ENCODE peak calls at places on chromosomes 5 and 9, in eight cellular contexts. F is brain microvascular endothelial cell, G is endothelial cell, S is prostate gland, O is choroid plexus epithelial cell, D is upper lobe of right lung, A is epithelial cell of esophagus, M is neural progenitor cell. W is an unnamed sample.

GRCh38 chr9:18976368-18977238 is 56.4 kb downstream of the SAXO1 start:
- DNase-seq in S (no peak), O (peak; percentile 80), F (peak; percentile 77), D (no peak), A (peak; percentile 7), G (no peak), M (no peak), W (peak; percentile 75)

GRCh38 chr9:98536542-98537173 is 172.1 kb downstream of the GABBR2 start:
- DNase-seq in G (peak; percentile 26), S (no peak), O (peak; percentile 9), A (peak; percentile 40), D (no peak), F (no peak), M (peak; percentile 31), W (no peak)

GRCh38 chr5:17105744-17106450 is 111.5 kb upstream of the BASP1 start:
- DNase-seq in S (no peak), O (peak; percentile 41), G (no peak), D (no peak), F (peak; percentile 60), M (no peak), A (peak; percentile 77), W (peak; percentile 62)

GRCh38 chr5:21802869-21803490 is 1050.2 kb downstream of the CDH12 start:
- DNase-seq in A (peak; percentile 52), D (no peak), S (no peak), M (peak; percentile 11), F (no peak), G (no peak), O (peak; percentile 58), W (no peak)

GRCh38 chr5:37774912-37775483 is 64.8 kb downstream of the GDNF start:
- DNase-seq in M (peak; percentile 24), S (no peak), G (no peak), O (peak; percentile 51), F (peak; percentile 49), D (no peak), A (peak; percentile 20), W (no peak)

GRCh38 chr9:86598411-86599239 is 244.4 kb upstream of the TUT7 start:
- DNase-seq in D (no peak), A (no peak), S (no peak), O (no peak), M (peak; percentile 77), G (no peak), F (no peak), W (no peak)

GRCh38 chr5:598564-598890 is 13.6 kb upstream of the CEP72 start:
- DNase-seq in D (no peak), S (no peak), A (no peak), O (no peak), G (no peak), F (no peak), M (no peak), W (no peak)

GRCh38 chr5:157447246-157447645 is 12.8 kb upstream of the NIPAL4 start:
- DNase-seq in A (peak; percentile 52), M (no peak), O (no peak), F (no peak), G (no peak), D (no peak), S (peak; percentile 52), W (no peak)

GRCh38 chr5:54905942-54906537 is 79.4 kb downstream of the ESM1 start:
- DNase-seq in G (peak; percentile 74), A (peak; percentile 76), O (peak; percentile 92), M (peak; percentile 82), F (peak; percentile 79), S (peak; percentile 61), D (no peak), W (peak; percentile 45)

GRCh38 chr9:109683521-109683920 is 96.5 kb upstream of the PALM2AKAP2 start:
- DNase-seq in F (peak; percentile 29), O (no peak), G (no peak), S (no peak), M (no peak), A (peak; percentile 44), D (no peak), W (no peak)

GRCh38 chr5:76679231-76679630 is 36.7 kb upstream of the F2R start:
- DNase-seq in O (peak; percentile 84), A (no peak), S (no peak), M (no peak), G (no peak), D (no peak), F (no peak), W (no peak)

GRCh38 chr5:103541567-103541966 is 21.0 kb downstream of the NUDT12 start:
- DNase-seq in O (no peak), G (no peak), S (no peak), D (no peak), A (no peak), F (no peak), M (no peak), W (no peak)

GRCh38 chr5:52582313-52582712 is 205.4 kb upstream of the ITGA1 start:
- DNase-seq in S (no peak), F (no peak), A (no peak), D (no peak), M (peak; percentile 13), G (no peak), O (peak; percentile 5), W (no peak)
- TF ChIP-seq CTCF in S (no peak), F (no peak), A (no peak), D (no peak), M (peak; percentile 51), G (no peak), O (peak; percentile 34), W (no peak)

DNA sequence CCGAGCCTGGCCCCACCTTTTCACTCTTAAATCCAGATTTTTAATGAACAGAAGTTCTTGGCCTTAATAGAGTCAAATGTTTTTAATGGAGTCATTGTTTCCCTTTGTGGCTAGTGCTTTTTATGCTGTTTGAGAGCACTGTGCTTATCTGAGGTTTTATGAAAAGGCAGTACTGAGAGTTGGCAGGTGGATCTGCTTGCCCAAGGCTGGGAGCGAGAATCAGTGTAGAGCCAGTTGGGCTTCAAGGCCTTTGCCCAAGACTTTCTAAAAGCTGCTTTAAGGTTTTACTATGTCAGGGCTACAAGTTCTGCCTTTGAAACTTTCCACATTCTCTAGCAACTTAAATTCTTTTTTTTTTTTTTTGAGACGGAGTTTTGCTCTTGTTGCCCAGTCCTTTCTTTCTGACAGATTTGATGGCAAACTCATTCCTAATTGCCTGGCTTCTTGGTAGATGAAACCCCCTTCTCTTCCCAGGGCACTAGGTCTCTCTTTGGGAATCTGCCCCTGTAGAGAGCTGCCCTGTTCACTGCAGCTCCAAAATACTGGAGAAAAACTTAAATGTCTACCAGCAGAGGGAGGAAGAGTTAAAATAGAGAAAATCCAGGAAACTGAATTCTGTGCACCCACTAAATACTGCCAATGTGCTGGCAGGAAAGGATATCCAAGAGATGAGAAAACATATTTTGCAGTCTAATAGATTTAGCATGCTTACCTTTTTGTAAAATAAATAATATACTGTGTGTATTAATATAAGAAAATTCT is 36.9 kb upstream of the CDK20 start:
- DNase-seq in O (peak; percentile 56), G (no peak), A (no peak), D (no peak), F (no peak), M (peak; percentile 21), S (no peak), W (peak; percentile 2)
- TF ChIP-seq CTCF in O (peak; percentile 59), G (peak; percentile 21), A (no peak), D (no peak), F (peak; percentile 38), M (peak; percentile 51), S (no peak), W (peak; percentile 50)

GRCh38 chr5:177982072-177982727 is 13.8 kb downstream of the PROP1 start:
- DNase-seq in M (peak; percentile 67), F (no peak), D (peak; percentile 74), S (no peak), G (no peak), O (no peak), A (no peak), W (no peak)
- TF ChIP-seq CTCF in M (peak; percentile 55), F (peak; percentile 33), D (peak; percentile 38), S (no peak), G (no peak), O (peak; percentile 33), A (peak; percentile 12), W (peak; percentile 55)

GRCh38 chr9:9996259-9996658 is 616.5 kb downstream of the PTPRD start:
- DNase-seq in M (no peak), F (no peak), A (no peak), D (no peak), G (no peak), S (no peak), O (no peak), W (no peak)

GRCh38 chr9:9997585-9997984 is 615.2 kb downstream of the PTPRD start:
- DNase-seq in S (no peak), F (no peak), O (no peak), M (no peak), D (no peak), G (no peak), A (no peak), W (no peak)

GRCh38 chr9:10000669-10001068 is 612.1 kb downstream of the PTPRD start:
- DNase-seq in D (no peak), F (no peak), O (no peak), A (no peak), G (no peak), S (no peak), M (no peak), W (no peak)

GRCh38 chr9:10003047-10003446 is 609.8 kb downstream of the PTPRD start:
- DNase-seq in M (no peak), F (no peak), D (no peak), A (no peak), O (no peak), S (no peak), G (no peak), W (no peak)

GRCh38 chr9:9998491-9999287 is 614.1 kb downstream of the PTPRD start:
- DNase-seq in F (no peak), G (no peak), S (no peak), O (peak; percentile 9), M (peak; percentile 59), D (no peak), A (peak; percentile 32), W (no peak)
- TF ChIP-seq CTCF in F (peak; percentile 44), G (peak; percentile 32), S (no peak), O (peak; percentile 29), M (peak; percentile 77), D (no peak), A (peak; percentile 46), W (peak; percentile 45)

DNA sequence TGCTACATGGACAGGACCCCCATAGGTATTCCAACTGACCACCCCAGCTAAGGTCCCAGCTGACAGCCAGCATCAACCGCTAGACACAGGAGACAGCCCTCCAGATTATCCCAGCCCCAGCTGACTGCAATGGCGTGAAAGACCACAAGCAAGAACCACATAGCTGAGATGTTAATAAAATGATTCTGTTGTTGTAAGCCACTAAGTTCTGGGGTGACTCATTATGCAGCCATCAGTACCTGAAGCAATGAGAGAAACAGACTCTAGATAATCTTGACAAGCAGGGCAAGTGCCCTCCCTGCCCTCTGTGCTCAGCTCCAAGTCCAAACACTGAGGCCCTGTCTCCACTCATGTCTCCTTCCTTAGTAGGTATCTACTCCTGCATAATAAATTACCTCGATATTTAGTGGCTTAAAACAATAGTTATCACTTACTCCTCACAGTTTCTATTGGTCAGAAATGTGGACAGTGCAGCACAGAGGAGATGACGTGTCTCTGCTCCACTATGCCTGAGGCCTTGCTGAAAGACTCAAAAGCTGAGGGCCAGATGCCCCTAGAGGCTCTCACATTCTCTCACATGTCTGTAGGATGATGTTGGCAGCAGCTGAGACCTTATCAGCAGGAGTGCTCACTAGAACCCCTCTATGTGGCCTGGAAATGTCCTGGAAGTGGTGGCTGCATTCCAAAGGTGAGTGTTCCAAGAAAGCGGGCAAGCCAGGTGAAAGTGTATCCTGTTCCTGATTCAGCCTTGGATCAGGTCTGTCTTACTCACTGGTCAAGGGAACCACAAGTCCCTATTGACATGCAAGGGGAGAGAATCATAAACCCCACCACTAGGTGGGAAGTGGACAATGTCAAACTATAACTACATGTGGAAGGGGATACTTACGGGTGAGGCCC is 2.5 kb downstream of the MGAT1 start:
- DNase-seq in O (peak; percentile 77), D (no peak), M (no peak), G (no peak), F (peak; percentile 82), A (peak; percentile 87), S (no peak), W (peak; percentile 84)
- TF ChIP-seq CTCF in O (peak; percentile 30), D (no peak), M (no peak), G (no peak), F (peak; percentile 32), A (peak; percentile 19), S (no peak), W (peak; percentile 22)

W was measured in foreskin keratinocyte.